ENCODE peak calls at places on chromosomes 5 and 9, in four cellular contexts. U is RCC 7860, G is progenitor cell of endocrine pancreas, V is astrocyte of the spinal cord. Y is an unnamed sample.

GRCh38 chr9:121445986-121446385 is 53.7 kb downstream of the GGTA1 start:
- DNase-seq in U (no peak), G (no peak), V (no peak), Y (no peak)

GRCh38 chr9:122307925-122308324 is 43.2 kb downstream of the MRRF start:
- DNase-seq in U (no peak), G (no peak), V (peak), Y (no peak)

GRCh38 chr5:80181618-80182211 is 74.1 kb downstream of the SERINC5 start:
- DNase-seq in U (no peak), G (no peak), V (no peak), Y (peak)

GRCh38 chr5:79795764-79796398 is 106.2 kb downstream of the CMYA5 start:
- DNase-seq in U (no peak), G (no peak), V (peak), Y (peak)

GRCh38 chr5:126863402-126863801 is 86.5 kb downstream of the LMNB1 start:
- DNase-seq in U (no peak), G (no peak), V (no peak), Y (no peak)

GRCh38 chr5:78677777-78678668 is 29.5 kb upstream of the LHFPL2 start:
- DNase-seq in U (peak), G (no peak), V (peak), Y (peak)

GRCh38 chr9:136098210-136098609 is 3.1 kb upstream of the NACC2 start:
- DNase-seq in U (no peak), G (no peak), V (no peak), Y (no peak)

GRCh38 chr9:37909326-37909725 is 5.4 kb upstream of the SLC25A51 start:
- DNase-seq in U (no peak), G (no peak), V (no peak), Y (no peak)

GRCh38 chr9:130213898-130214761 is 41.9 kb downstream of the NCS1 start:
- DNase-seq in U (no peak), G (no peak), V (no peak), Y (no peak)

GRCh38 chr9:85223506-85224108 is 518.1 kb downstream of the AGTPBP1 start:
- DNase-seq in U (no peak), G (no peak), V (peak), Y (no peak)

GRCh38 chr9:131097948-131098278 is 1.6 kb downstream of the AIF1L start:
- DNase-seq in U (no peak), G (no peak), V (no peak), Y (no peak)

GRCh38 chr5:122346897-122347581 is 35.0 kb downstream of the SNCAIP start:
- DNase-seq in U (no peak), G (no peak), V (no peak), Y (no peak)

GRCh38 chr5:173592050-173592669 is 24.3 kb downstream of the BOD1 start:
- DNase-seq in U (peak), G (no peak), V (no peak), Y (no peak)

GRCh38 chr9:114612272-114612923 is 1.3 kb downstream of the TMEM268 start:
- DNase-seq in U (no peak), G (no peak), V (no peak), Y (no peak)

GRCh38 chr5:35785601-35786085 is 71.0 kb upstream of the IL7R start:
- DNase-seq in U (no peak), G (no peak), V (no peak), Y (no peak)

GRCh38 chr9:18233311-18233710 is 240.6 kb upstream of the ADAMTSL1 start:
- DNase-seq in U (no peak), G (no peak), V (no peak), Y (no peak)